ENCODE peak calls at places on chromosomes 1 and 21, in nine cellular contexts. I is A549, X is HepG2, M is thyroid gland, G is HCT116, V is stomach, J is IMR-90, W is tibial nerve, P is transverse colon. T is an unnamed sample.

GRCh38 chr1:114342376-114342775 is 168.6 kb downstream of the TRIM33 start:
- DNase-seq in I (no peak), X (no peak), M (no peak), G (no peak), V (no peak), J (no peak), W (no peak), P (peak), T (no peak)

GRCh38 chr21:28230559-28230958 is 762.1 kb downstream of the LTN1 start:
- DNase-seq in I (no peak), X (no peak), M (no peak), G (no peak), V (no peak), J (peak), W (no peak), P (no peak), T (no peak)

GRCh38 chr1:14538335-14538734 is 60.1 kb upstream of the KAZN start:
- DNase-seq in I (no peak), X (no peak), M (no peak), G (no peak), V (no peak), J (no peak), W (no peak), P (no peak), T (no peak)

GRCh38 chr1:12460121-12460520 is 157.9 kb downstream of the DHRS3 start:
- DNase-seq in I (no peak), X (no peak), M (no peak), G (no peak), V (peak), J (no peak), W (no peak), P (no peak), T (no peak)

GRCh38 chr21:35408401-35408800 is 359.3 kb upstream of the RUNX1 start:
- DNase-seq in I (no peak), X (no peak), M (no peak), G (no peak), V (no peak), J (peak), W (no peak), P (no peak), T (no peak)

GRCh38 chr1:7120863-7121621 is 335.8 kb downstream of the CAMTA1 start:
- DNase-seq in I (no peak), X (no peak), M (peak), G (no peak), V (peak), J (no peak), W (no peak), P (no peak), T (no peak)

GRCh38 chr1:29677028-29678024 is 441.0 kb downstream of the PTPRU start:
- DNase-seq in I (no peak), X (no peak), M (no peak), G (no peak), V (peak), J (no peak), W (peak), P (no peak), T (no peak)

GRCh38 chr1:239616686-239617085 is 230.3 kb downstream of the CHRM3 start:
- DNase-seq in I (no peak), X (no peak), M (no peak), G (no peak), V (no peak), J (no peak), W (no peak), P (no peak), T (no peak)

GRCh38 chr1:24903011-24903461 is 27.0 kb downstream of the RUNX3 start:
- DNase-seq in I (no peak), X (no peak), M (no peak), G (no peak), V (peak), J (no peak), W (no peak), P (peak), T (no peak)

GRCh38 chr1:30670195-30671060 is 53.0 kb downstream of the MATN1 start:
- DNase-seq in I (no peak), X (no peak), M (no peak), G (no peak), V (no peak), J (peak), W (no peak), P (no peak), T (no peak)

GRCh38 chr1:168342572-168343280 is 62.0 kb downstream of the TBX19 start:
- DNase-seq in I (peak), X (peak), M (peak), G (peak), V (peak), J (peak), W (peak), P (peak), T (peak)

GRCh38 chr1:195097316-195097715 is 1510.9 kb downstream of the KCNT2 start:
- DNase-seq in I (no peak), X (no peak), M (no peak), G (peak), V (no peak), J (no peak), W (no peak), P (no peak), T (no peak)

DNA sequence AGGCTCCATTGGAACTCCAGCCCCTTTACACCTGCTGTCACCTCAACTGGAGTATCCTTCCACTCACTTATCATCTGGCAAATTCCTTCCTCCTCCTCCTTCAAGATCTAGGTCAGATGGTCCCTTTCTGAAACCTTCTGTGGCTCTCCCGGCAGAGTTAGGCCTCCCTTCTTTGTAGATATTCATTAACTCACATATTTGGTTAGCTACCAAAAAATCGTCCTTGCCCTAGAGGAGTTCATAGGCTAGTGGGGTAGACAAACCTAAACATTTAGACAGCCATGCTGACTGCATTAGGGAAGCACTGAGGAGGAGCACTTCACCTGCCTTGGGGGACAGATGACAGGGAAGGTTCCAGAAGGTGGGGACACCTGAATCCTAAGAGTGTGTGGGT is 14.3 kb upstream of the ELOA start:
- DNase-seq in I (no peak), X (no peak), M (no peak), G (no peak), V (no peak), J (no peak), W (no peak), P (no peak), T (no peak)
- H3K27ac ChIP-seq in I (no peak), X (peak), M (peak), G (no peak), V (peak), J (no peak), W (no peak), P (no peak), T (no peak)

GRCh38 chr21:33470701-33471100 is 9.1 kb downstream of the TMEM50B start:
- DNase-seq in I (no peak), X (no peak), M (no peak), G (no peak), V (no peak), J (no peak), W (no peak), P (no peak), T (no peak)

GRCh38 chr21:33478858-33479678 is 706 bp downstream of the TMEM50B start:
- DNase-seq in I (no peak), X (peak), M (peak), G (no peak), V (peak), J (peak), W (no peak), P (peak), T (peak)

GRCh38 chr21:33478182-33478581 is 1.6 kb downstream of the TMEM50B start:
- DNase-seq in I (no peak), X (no peak), M (no peak), G (no peak), V (no peak), J (no peak), W (no peak), P (no peak), T (no peak)

GRCh38 chr21:33477066-33477465 is 2.7 kb downstream of the TMEM50B start:
- DNase-seq in I (no peak), X (no peak), M (no peak), G (no peak), V (no peak), J (no peak), W (no peak), P (no peak), T (no peak)

DNA sequence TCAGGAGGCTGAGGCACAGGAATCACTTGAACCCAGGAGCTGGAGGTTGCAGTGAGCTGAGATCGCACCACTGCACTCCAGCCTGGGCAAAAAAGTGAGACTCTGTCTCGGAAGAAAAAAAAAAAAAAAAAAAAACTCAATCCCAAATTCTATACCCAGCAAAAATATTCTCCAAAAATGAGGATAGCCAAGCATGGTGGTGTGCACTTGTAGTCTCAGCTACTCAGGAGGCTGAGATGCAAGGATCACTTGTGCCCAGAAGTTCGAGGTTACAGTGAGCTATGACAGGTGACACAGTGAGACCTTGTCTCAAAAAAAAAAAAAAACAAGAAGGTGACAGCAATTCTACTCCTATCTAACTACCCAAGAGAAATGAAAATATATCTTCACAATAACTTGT is 6.4 kb downstream of the TMEM50B start:
- DNase-seq in I (no peak), X (no peak), M (no peak), G (no peak), V (no peak), J (no peak), W (no peak), P (no peak), T (no peak)
- TF ChIP-seq POLR2A in I (no peak), X (no peak), M (no peak), G (no peak), V (no peak), J (no peak), W (no peak), P (no peak), T (no peak)

DNA sequence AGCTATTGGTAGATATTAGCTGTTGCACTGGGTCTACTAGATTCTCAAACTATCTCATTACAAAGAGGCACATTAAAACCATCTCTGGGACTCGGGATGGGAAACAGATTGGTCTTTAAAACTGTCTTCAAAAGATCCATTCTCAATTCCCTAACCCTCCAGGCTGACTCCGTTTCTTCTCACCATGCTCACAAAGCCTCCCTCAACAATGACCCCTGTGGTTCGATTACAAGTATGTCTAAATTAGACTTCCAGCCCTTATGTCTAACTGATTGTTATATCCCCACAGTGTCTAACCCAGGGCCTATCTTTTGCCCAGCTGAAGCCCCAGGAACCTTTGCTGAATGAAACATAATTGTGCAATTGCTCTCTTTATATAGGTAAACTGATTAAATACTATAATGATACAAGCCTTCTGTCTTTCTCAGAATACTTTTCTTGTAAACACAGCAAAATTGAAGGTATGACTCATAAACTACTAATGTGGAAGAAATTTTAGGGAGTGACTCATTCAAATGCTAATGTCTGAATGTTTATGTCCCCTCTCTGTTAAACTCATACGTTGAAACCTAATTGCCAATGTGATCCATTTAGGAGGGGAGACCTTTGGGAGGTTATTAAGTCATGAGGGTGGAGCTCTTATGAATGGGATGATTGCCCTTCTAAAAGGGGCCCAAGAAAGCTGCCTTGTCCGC is 65.6 kb upstream of the DAB1 start:
- DNase-seq in I (no peak), X (no peak), M (no peak), G (no peak), V (no peak), J (peak), W (no peak), P (no peak), T (no peak)
- H3K27ac ChIP-seq in I (no peak), X (no peak), M (no peak), G (no peak), V (no peak), J (peak), W (peak), P (no peak), T (no peak)

DNA sequence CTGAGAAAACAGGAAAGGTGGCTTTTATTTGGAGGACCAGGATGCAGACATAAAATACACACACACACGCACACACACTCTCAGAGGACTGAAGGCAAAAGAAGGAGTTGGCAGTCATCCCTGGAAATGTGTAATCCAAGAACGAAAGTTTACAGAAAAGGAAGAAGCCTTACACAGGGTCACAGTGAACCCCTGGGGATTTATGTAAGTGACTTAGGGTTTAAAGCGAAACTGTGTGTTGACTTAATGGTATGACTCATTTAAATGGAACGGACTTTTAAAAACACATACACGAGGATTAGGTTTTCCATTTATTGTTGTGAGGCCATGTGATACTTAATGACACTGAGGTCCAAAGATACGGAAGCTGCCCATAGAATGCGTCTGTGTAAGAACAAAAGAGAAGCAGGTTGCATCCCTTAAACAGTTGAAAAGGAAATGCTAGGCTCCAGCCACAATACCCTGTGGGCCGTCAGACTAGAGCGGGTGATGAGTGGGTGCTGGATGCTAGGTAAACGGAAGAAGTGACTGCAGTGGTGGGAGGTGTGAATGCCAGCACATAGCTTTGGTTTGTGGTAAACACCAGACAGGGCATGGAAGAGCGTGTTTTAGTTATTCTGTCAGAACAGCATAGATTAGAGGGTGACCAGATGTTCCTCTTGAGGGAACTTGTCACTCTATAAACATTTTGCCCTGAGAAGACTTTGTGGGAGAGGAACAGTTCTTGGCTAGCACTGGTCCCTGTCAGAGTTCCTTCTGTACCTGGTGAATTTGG is 21.6 kb upstream of the BCL10 start:
- DNase-seq in I (peak), X (peak), M (peak), G (peak), V (peak), J (peak), W (peak), P (no peak), T (peak)
- TF ChIP-seq POLR2A in I (no peak), X (no peak), M (peak), G (no peak), V (no peak), J (no peak), W (no peak), P (no peak), T (peak)